ENCODE peak calls at places on chromosomes 13 and 19, in six cellular contexts. C is T-helper 2 cell, T is KG1, O is mesothelial cell of epicardium, K is pons, I is GM23248. B is an unnamed sample.

GRCh38 chr19:10107254-10107653 is 1.1 kb downstream of the PPAN start:
- DNase-seq in C (no peak), T (no peak), O (no peak), K (no peak), I (no peak), B (no peak)

GRCh38 chr13:45456196-45456972 is 8.4 kb upstream of the COG3 start:
- DNase-seq in C (no peak), T (no peak), O (no peak), K (no peak), I (peak; percentile 72), B (no peak)

GRCh38 chr13:96871470-96871869 is 122.8 kb downstream of the OXGR1 start:
- DNase-seq in C (no peak), T (no peak), O (no peak), K (no peak), I (no peak), B (no peak)

GRCh38 chr13:51534075-51534817 is 50.0 kb upstream of the WDFY2 start:
- DNase-seq in C (no peak), T (no peak), O (no peak), K (peak; percentile 74), I (peak; percentile 43), B (peak; percentile 75)

GRCh38 chr19:8566855-8567254 is 10.4 kb downstream of the MYO1F start:
- DNase-seq in C (no peak), T (no peak), O (no peak), K (no peak), I (peak; percentile 19), B (no peak)

GRCh38 chr13:47134939-47135489 is 238.2 kb upstream of the HTR2A start:
- DNase-seq in C (no peak), T (no peak), O (no peak), K (no peak), I (no peak), B (no peak)

GRCh38 chr19:18223860-18224524 is 2.2 kb downstream of the PDE4C start:
- DNase-seq in C (no peak), T (no peak), O (no peak), K (peak; percentile 29), I (no peak), B (no peak)

GRCh38 chr19:584240-585001 is 5.3 kb upstream of the HCN2 start:
- DNase-seq in C (peak; percentile 41), T (no peak), O (peak; percentile 63), K (no peak), I (peak; percentile 58), B (peak; percentile 10)

GRCh38 chr13:100610399-100611347 is 22.1 kb upstream of the GGACT start:
- DNase-seq in C (no peak), T (peak; percentile 60), O (no peak), K (peak; percentile 42), I (no peak), B (peak; percentile 20)

GRCh38 chr19:6687117-6687516 is 17.2 kb upstream of the TNFSF14 start:
- DNase-seq in C (no peak), T (no peak), O (no peak), K (no peak), I (peak; percentile 46), B (no peak)

B was measured in AML-193.